ENCODE peak calls at places on chromosomes 11 and 22, in four cellular contexts. One of them, this sample, is unnamed.

GRCh38 chr11:134947556-134947955 is 535.5 kb upstream of the B3GAT1 start:
- DNase-seq in right lobe of liver: no peak
- DNase-seq in H1: no peak
- DNase-seq in OCI-LY7: no peak
- DNase-seq in this sample: no peak

GRCh38 chr11:96215094-96215782 is 127.8 kb downstream of the MAML2 start:
- DNase-seq in right lobe of liver: no peak
- DNase-seq in H1: no peak
- DNase-seq in OCI-LY7: peak; percentile 93
- DNase-seq in this sample: peak; percentile 50

GRCh38 chr11:22193348-22194051 is 615 bp downstream of the ANO5 start:
- DNase-seq in right lobe of liver: peak; percentile 65
- DNase-seq in H1: peak; percentile 5
- DNase-seq in OCI-LY7: no peak
- DNase-seq in this sample: no peak

GRCh38 chr22:39448205-39449054 is 8.4 kb upstream of the MGAT3 start:
- DNase-seq in right lobe of liver: no peak
- DNase-seq in H1: no peak
- DNase-seq in OCI-LY7: peak; percentile 48
- DNase-seq in this sample: no peak

GRCh38 chr11:27059431-27059830 is 18.8 kb downstream of the BBOX1 start:
- DNase-seq in right lobe of liver: no peak
- DNase-seq in H1: no peak
- DNase-seq in OCI-LY7: no peak
- DNase-seq in this sample: no peak

GRCh38 chr22:46892866-46893265 is 130.4 kb downstream of the TBC1D22A start:
- DNase-seq in right lobe of liver: no peak
- DNase-seq in H1: no peak
- DNase-seq in OCI-LY7: no peak
- DNase-seq in this sample: no peak

GRCh38 chr11:72741429-72741833 is 10.8 kb downstream of the ARAP1 start:
- DNase-seq in right lobe of liver: peak; percentile 77
- DNase-seq in H1: no peak
- DNase-seq in OCI-LY7: peak; percentile 37
- DNase-seq in this sample: no peak

GRCh38 chr22:28440517-28441366 is 238.9 kb downstream of the TTC28 start:
- DNase-seq in right lobe of liver: no peak
- DNase-seq in H1: no peak
- DNase-seq in OCI-LY7: no peak
- DNase-seq in this sample: peak; percentile 51

GRCh38 chr11:64876835-64877341 is 1.5 kb downstream of the EHD1 start:
- DNase-seq in right lobe of liver: peak; percentile 54
- DNase-seq in H1: no peak
- DNase-seq in OCI-LY7: no peak
- DNase-seq in this sample: peak; percentile 87

GRCh38 chr22:29230916-29231875 is 25.5 kb downstream of the EMID1 start:
- DNase-seq in right lobe of liver: no peak
- DNase-seq in H1: no peak
- DNase-seq in OCI-LY7: no peak
- DNase-seq in this sample: no peak

GRCh38 chr11:117945047-117945820 is 16.0 kb upstream of the TMPRSS13 start:
- DNase-seq in right lobe of liver: no peak
- DNase-seq in H1: no peak
- DNase-seq in OCI-LY7: no peak
- DNase-seq in this sample: no peak

GRCh38 chr11:12598330-12599256 is 75.6 kb upstream of the TEAD1 start:
- DNase-seq in right lobe of liver: no peak
- DNase-seq in H1: no peak
- DNase-seq in OCI-LY7: no peak
- DNase-seq in this sample: no peak

GRCh38 chr11:105621985-105622384 is 12.1 kb downstream of the GRIA4 start:
- DNase-seq in right lobe of liver: no peak
- DNase-seq in H1: no peak
- DNase-seq in OCI-LY7: no peak
- DNase-seq in this sample: no peak
- TF ChIP-seq CTCF in right lobe of liver: no peak
- TF ChIP-seq CTCF in H1: no peak
- TF ChIP-seq CTCF in OCI-LY7: no peak
- TF ChIP-seq CTCF in this sample: no peak

DNA sequence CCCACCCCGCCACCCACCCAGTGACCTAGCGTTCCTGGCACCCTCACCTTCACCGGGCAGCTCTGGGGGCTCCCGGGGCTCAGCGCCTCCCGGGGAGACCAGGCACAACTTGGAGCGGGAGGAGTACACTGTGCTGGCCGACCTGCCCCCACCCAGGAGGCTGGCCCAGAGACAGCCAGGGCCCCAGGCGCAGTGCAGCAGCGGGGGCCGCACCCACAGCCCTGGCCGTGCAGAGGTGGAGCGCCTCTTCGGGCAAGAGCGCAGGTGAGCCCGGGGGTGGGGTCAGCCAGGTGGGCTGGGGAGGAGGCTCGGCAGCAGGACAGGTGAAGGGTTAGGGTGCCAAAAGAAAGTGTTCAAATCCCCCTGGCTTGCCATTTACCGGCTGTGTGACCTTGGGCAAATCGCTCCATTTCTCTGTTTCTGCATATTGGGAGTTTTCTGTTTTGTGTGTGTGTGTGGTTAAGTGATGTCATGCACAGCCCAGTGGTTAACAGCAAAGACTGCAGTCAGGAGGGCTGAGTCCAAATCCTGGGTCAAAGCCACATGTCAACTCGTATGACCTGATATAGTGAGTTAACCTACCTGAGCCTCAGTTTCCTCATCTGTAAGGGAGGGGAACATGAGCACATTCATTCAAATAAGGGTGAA is 29.5 kb downstream of the TRIOBP start:
- DNase-seq in right lobe of liver: no peak
- DNase-seq in H1: no peak
- DNase-seq in OCI-LY7: peak; percentile 23
- DNase-seq in this sample: no peak
- TF ChIP-seq CTCF in right lobe of liver: peak; percentile 25
- TF ChIP-seq CTCF in H1: peak; percentile 11
- TF ChIP-seq CTCF in OCI-LY7: peak; percentile 41
- TF ChIP-seq CTCF in this sample: peak; percentile 50

GRCh38 chr22:35140879-35141745 is 75.2 kb downstream of the ISX start:
- DNase-seq in right lobe of liver: no peak
- DNase-seq in H1: peak; percentile 51
- DNase-seq in OCI-LY7: no peak
- DNase-seq in this sample: no peak
- TF ChIP-seq CTCF in right lobe of liver: no peak
- TF ChIP-seq CTCF in H1: peak; percentile 81
- TF ChIP-seq CTCF in OCI-LY7: peak; percentile 34
- TF ChIP-seq CTCF in this sample: peak; percentile 30

DNA sequence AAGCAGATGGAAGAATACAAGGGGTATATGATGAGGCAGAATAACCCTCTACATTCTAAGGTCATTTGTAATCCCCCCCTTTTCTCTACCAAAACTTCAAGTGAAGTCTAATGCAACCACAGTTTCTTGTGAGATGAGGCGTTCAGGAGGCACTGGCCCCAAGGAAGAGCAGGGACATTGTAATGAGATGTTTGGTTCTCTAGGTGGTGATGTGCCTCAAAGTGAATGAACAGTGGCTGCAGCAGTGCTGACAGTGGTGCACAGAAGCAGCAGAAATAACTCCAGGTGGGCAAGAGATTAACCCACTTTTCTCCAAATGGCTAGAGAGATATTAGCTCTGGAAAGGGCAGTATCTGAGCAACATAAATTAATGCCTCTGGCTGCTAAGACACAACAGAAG is 33.8 kb downstream of the PDGFD start:
- DNase-seq in right lobe of liver: no peak
- DNase-seq in H1: no peak
- DNase-seq in OCI-LY7: no peak
- DNase-seq in this sample: no peak
- TF ChIP-seq CTCF in right lobe of liver: no peak
- TF ChIP-seq CTCF in H1: no peak
- TF ChIP-seq CTCF in OCI-LY7: no peak
- TF ChIP-seq CTCF in this sample: no peak

DNA sequence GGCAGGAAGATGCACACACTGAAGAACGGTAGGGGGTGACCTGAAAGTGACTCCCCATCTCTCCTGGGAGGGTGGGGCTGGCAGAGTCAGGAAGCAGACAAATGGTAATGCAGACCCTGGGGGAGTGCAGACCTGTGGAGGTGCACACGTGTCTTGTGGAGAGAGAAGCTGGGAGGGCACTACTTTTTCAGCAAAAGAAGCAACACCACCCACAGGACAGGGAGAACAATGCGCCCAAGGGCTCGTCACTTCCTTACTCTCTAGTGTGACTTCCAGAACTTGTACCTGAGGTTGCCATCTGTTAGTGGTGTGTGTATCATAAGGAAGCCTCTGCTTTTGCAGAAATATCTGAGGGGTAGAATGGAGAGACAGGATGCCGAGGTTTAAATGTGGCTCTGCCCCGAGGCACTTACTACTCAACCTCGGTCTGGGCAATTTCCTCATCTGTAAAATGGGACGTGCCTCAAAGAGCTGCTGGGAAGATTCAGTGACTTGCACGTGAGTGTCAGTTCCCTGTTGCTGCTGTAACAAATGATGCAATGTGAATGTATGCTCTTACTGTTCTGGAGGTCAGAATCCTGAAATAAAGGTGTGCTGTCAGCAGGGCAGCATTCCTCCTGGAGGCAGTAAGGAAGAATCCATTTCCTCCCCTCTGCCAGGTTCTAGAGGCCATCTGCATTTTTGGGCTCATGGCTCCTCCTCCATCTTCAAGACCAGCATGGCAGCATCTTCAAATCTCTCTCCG is 323.4 kb downstream of the SHANK2 start:
- DNase-seq in right lobe of liver: peak; percentile 2
- DNase-seq in H1: no peak
- DNase-seq in OCI-LY7: no peak
- DNase-seq in this sample: no peak
- TF ChIP-seq CTCF in right lobe of liver: no peak
- TF ChIP-seq CTCF in H1: peak; percentile 44
- TF ChIP-seq CTCF in OCI-LY7: peak; percentile 31
- TF ChIP-seq CTCF in this sample: no peak

DNA sequence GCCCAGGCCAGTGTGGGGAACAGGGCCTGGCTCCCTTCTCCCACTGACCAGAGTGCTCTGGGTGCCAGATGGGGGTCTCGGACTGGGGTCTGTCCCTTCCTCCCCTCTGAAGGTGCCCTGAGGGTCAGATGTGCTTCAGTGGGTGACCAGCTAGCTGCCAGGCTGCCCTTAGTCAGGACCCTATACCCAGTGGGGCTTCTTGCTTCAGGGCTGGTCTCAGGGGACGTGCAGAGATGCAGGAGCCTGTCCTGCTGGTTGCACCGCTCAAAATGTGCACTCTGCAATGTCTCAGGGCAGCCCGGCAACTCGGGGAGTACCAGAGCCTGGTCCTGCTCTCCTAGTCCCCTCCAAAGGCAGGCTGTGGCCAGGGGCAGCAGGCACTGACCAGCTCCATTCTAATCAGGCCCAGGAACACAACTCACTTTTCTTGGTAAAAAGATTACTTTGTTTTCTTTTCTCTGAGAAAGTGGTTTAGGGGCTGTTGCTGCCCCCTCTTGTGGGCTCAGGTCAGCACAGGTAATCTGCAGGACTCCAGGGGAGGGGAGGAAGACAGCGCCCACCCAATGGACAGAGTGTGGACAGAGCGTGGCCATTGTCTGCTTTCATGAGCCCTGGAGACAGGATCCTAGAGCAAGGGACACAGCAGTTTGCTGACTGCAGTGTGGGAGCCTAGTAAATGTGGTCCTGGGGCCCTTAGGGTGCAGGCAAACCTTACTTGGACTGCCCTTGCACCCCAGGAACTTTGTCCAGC is 80.9 kb downstream of the MED15 start:
- DNase-seq in right lobe of liver: no peak
- DNase-seq in H1: no peak
- DNase-seq in OCI-LY7: no peak
- DNase-seq in this sample: no peak
- TF ChIP-seq CTCF in right lobe of liver: no peak
- TF ChIP-seq CTCF in H1: no peak
- TF ChIP-seq CTCF in OCI-LY7: no peak
- TF ChIP-seq CTCF in this sample: no peak

DNA sequence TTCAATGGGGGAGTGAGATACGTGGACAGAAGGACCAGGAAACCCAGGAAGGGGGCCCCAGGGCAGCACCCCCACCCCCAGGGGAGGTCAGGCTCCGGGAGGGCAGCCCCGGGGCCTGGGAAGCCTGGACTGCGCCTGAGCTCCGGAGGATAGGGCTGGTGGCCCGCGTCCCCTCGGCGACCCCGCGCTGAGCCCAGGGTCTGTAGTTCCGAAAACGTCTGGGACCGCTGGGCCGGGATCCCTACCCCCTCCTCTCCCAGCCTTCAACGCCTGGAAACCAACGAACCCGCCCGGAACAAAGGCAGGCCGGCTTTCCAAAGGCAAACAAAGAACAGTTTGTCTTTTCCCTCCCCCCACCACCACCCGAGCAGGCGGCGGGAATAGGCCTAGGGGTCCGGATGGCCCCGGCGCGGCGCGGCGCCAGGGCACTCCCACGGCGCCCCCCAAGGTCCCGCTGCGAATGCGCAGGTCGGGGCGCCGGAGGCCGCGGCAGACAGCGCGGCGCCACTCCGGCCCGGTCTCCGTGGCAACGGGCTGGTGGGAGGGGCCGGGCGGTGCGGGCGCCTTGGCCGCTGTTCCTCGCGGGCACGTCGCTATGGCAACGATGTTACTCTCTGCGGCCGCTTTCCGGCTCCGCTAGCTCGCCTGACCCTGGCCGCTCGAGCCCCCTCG is 58.5 kb downstream of the IGLL1 start:
- DNase-seq in right lobe of liver: peak; percentile 94
- DNase-seq in H1: peak; percentile 44
- DNase-seq in OCI-LY7: peak; percentile 85
- DNase-seq in this sample: peak; percentile 92
- TF ChIP-seq CTCF in right lobe of liver: no peak
- TF ChIP-seq CTCF in H1: no peak
- TF ChIP-seq CTCF in OCI-LY7: peak; percentile 55
- TF ChIP-seq CTCF in this sample: peak; percentile 65

GRCh38 chr11:9130297-9130696 is 38.9 kb upstream of the SCUBE2 start:
- DNase-seq in right lobe of liver: no peak
- DNase-seq in H1: no peak
- DNase-seq in OCI-LY7: no peak
- DNase-seq in this sample: no peak
- TF ChIP-seq CTCF in right lobe of liver: no peak
- TF ChIP-seq CTCF in H1: peak; percentile 17
- TF ChIP-seq CTCF in OCI-LY7: no peak
- TF ChIP-seq CTCF in this sample: no peak

GRCh38 chr11:34633990-34634725 is 13.3 kb downstream of the EHF start:
- DNase-seq in right lobe of liver: no peak
- DNase-seq in H1: no peak
- DNase-seq in OCI-LY7: peak; percentile 36
- DNase-seq in this sample: peak; percentile 25
- TF ChIP-seq CTCF in right lobe of liver: no peak
- TF ChIP-seq CTCF in H1: no peak
- TF ChIP-seq CTCF in OCI-LY7: no peak
- TF ChIP-seq CTCF in this sample: no peak

GRCh38 chr11:128884703-128885338 is 6.3 kb upstream of the KCNJ5 start:
- DNase-seq in right lobe of liver: no peak
- DNase-seq in H1: no peak
- DNase-seq in OCI-LY7: peak; percentile 67
- DNase-seq in this sample: peak; percentile 61
- TF ChIP-seq CTCF in right lobe of liver: peak; percentile 86
- TF ChIP-seq CTCF in H1: peak; percentile 68
- TF ChIP-seq CTCF in OCI-LY7: peak; percentile 90
- TF ChIP-seq CTCF in this sample: peak; percentile 94

This sample was measured in HFFc6.